ENCODE peak calls at places on chromosome 22, in seven cellular contexts. E is cardiac muscle cell; V is breast epithelium; B is CD8-positive, alpha-beta T cell; X is thoracic aorta; Y is fibroblast of pulmonary artery; A is AG10803. S is an unnamed sample.

GRCh38 chr22:29940526-29940925 is 57.6 kb downstream of the MTMR3 start:
- DNase-seq in E (no peak), V (no peak), B (no peak), X (no peak), Y (no peak), A (no peak), S (no peak)

GRCh38 chr22:47307326-47307725 is 544.9 kb downstream of the TBC1D22A start:
- DNase-seq in E (no peak), V (no peak), B (no peak), X (no peak), Y (peak; percentile 37), A (peak; percentile 59), S (no peak)

GRCh38 chr22:42962295-42963230 is 52.4 kb downstream of the PACSIN2 start:
- DNase-seq in E (no peak), V (no peak), B (no peak), X (no peak), Y (peak; percentile 61), A (peak; percentile 35), S (peak; percentile 73)

GRCh38 chr22:48594016-48594756 is 1233.5 kb downstream of the BRD1 start:
- DNase-seq in E (no peak), V (no peak), B (no peak), X (no peak), Y (no peak), A (no peak), S (no peak)

GRCh38 chr22:27918351-27919221 is 470 bp downstream of the PITPNB start:
- DNase-seq in E (peak; percentile 75), V (peak; percentile 40), B (peak; percentile 20), X (peak; percentile 14), Y (peak; percentile 54), A (peak; percentile 39), S (peak; percentile 52)

GRCh38 chr22:22178992-22179391 is 65.6 kb upstream of the VPREB1 start:
- DNase-seq in E (no peak), V (no peak), B (no peak), X (no peak), Y (no peak), A (no peak), S (no peak)

GRCh38 chr22:24137595-24137994 is 43.7 kb upstream of the SUSD2 start:
- DNase-seq in E (no peak), V (no peak), B (no peak), X (no peak), Y (peak; percentile 74), A (peak; percentile 90), S (peak; percentile 84)

GRCh38 chr22:50400931-50401330 is 57.8 kb downstream of the PPP6R2 start:
- DNase-seq in E (no peak), V (no peak), B (no peak), X (no peak), Y (no peak), A (no peak), S (no peak)

GRCh38 chr22:39173050-39173706 is 20.7 kb upstream of the CBX7 start:
- DNase-seq in E (no peak), V (no peak), B (no peak), X (no peak), Y (no peak), A (no peak), S (no peak)

GRCh38 chr22:17491090-17491489 is 72.2 kb upstream of the SLC25A18 start:
- DNase-seq in E (no peak), V (no peak), B (no peak), X (no peak), Y (no peak), A (no peak), S (no peak)

GRCh38 chr22:45966320-45966891 is 10.6 kb downstream of the WNT7B start:
- DNase-seq in E (no peak), V (no peak), B (no peak), X (no peak), Y (no peak), A (no peak), S (no peak)

GRCh38 chr22:22548349-22548716 is 10.7 kb downstream of the PRAME start:
- DNase-seq in E (no peak), V (no peak), B (no peak), X (no peak), Y (no peak), A (no peak), S (no peak)

GRCh38 chr22:28505416-28506156 is 174.1 kb downstream of the TTC28 start:
- DNase-seq in E (no peak), V (no peak), B (no peak), X (no peak), Y (no peak), A (no peak), S (no peak)

GRCh38 chr22:47406896-47407295 is 644.4 kb downstream of the TBC1D22A start:
- DNase-seq in E (no peak), V (no peak), B (no peak), X (no peak), Y (no peak), A (no peak), S (no peak)

GRCh38 chr22:24225044-24225601 is 19.8 kb downstream of the GGT5 start:
- DNase-seq in E (no peak), V (no peak), B (no peak), X (no peak), Y (no peak), A (no peak), S (no peak)

GRCh38 chr22:23402275-23403151 is 177.6 kb downstream of the IGLL1 start:
- DNase-seq in E (peak; percentile 90), V (peak; percentile 76), B (peak; percentile 21), X (no peak), Y (peak; percentile 53), A (peak; percentile 10), S (peak; percentile 56)

GRCh38 chr22:38738475-38739070 is 17.2 kb downstream of the SUN2 start:
- DNase-seq in E (no peak), V (no peak), B (no peak), X (no peak), Y (no peak), A (no peak), S (no peak)

DNA sequence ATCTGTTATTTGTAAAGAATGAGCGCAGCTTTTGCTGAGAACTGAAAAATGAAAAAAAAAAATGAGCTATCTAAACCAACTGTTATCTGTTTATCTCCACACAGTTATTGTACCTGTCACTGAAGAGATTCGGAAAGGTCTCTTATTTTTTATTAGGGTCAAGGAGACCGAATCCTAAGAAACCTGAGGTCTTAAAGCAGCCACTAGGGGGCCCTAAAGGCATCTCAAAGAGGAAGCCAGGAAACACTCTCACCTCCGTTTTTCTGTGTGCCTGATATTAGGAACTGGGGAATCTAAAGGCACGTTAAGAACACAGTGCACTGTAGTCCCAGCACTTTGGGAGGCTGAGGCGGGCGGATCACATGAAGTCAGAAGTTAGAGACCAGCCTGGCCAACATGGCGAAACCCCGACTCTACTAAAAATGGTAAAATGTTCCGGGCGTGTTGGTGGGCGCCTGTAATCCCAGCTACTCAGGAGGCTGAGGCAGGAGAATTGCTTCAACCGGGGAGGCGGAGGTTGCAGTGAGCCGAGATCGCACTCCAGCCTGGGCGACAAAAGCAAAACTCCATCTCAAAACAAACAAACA is 3.5 kb upstream of the LARGE1 start:
- DNase-seq in E (peak; percentile 90), V (peak; percentile 64), B (no peak), X (peak; percentile 16), Y (peak; percentile 84), A (peak; percentile 74), S (peak; percentile 86)
- H3K4me3 ChIP-seq in E (no peak overlapping the region), V (no peak overlapping the region), B (no peak overlapping the region), X (no peak overlapping the region), Y (no peak overlapping the region), A (no peak overlapping the region), S (no peak overlapping the region)

GRCh38 chr22:35341090-35341874 is 39.6 kb upstream of the HMOX1 start:
- DNase-seq in E (no peak), V (no peak), B (no peak), X (no peak), Y (no peak), A (no peak), S (no peak)
- TF ChIP-seq CTCF in E (no peak), V (no peak), B (no peak), X (no peak), Y (no peak), A (no peak), S (no peak)

GRCh38 chr22:37485714-37486223 is 415 bp downstream of the MFNG start:
- DNase-seq in E (no peak), V (no peak), B (no peak), X (no peak), Y (no peak), A (no peak), S (no peak)

GRCh38 chr22:37485006-37485713 is 1.0 kb downstream of the MFNG start:
- DNase-seq in E (no peak), V (no peak), B (peak; percentile 53), X (no peak), Y (no peak), A (no peak), S (no peak)

GRCh38 chr22:37487129-37487528 is 945 bp upstream of the MFNG start:
- DNase-seq in E (no peak), V (no peak), B (no peak), X (no peak), Y (no peak), A (no peak), S (no peak)

GRCh38 chr22:37487559-37487958 is 1.4 kb upstream of the MFNG start:
- DNase-seq in E (no peak), V (no peak), B (no peak), X (no peak), Y (no peak), A (no peak), S (no peak)

DNA sequence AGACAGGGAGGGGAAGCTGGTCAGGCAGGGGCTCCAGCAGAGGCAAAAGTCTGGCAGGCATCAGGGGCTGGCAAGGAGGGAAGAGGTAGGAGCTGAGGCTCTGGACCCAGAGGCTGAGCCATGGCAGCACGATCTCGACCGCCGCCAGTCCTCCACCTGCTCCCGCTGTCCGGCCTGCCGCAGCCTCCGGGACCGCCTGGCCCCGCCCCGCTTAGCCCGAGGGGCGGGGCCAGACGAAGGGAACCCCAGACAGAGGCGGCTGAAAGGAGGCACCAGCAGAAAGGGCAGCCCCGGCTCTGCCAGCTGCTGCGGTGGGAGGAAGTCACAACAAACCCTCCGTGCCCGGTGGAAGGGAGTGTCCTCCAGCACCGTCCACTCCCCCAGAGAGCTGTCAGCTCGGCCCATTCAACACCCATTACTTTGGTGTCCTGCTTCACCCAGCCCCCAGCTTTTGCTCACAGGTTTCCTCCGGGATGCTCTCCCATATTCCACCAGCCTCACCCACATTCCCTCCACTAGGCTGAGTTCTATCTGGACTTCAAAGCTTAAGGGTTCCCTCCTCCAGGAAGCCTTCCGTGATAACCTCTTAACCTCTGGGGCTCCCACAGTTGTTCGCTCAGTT is at the start of gene MFNG:
- DNase-seq in E (peak; percentile 71), V (peak; percentile 48), B (peak; percentile 63), X (no peak), Y (peak; percentile 34), A (no peak), S (peak; percentile 31)
- H3K4me3 ChIP-seq in E (no peak within 1 kb of the TSS), V (peak within 1 kb of the TSS; percentile 40), B (peak within 1 kb of the TSS; percentile 73), X (peak within 1 kb of the TSS; percentile 63), Y (no peak within 1 kb of the TSS), A (no peak within 1 kb of the TSS), S (no peak within 1 kb of the TSS)

DNA sequence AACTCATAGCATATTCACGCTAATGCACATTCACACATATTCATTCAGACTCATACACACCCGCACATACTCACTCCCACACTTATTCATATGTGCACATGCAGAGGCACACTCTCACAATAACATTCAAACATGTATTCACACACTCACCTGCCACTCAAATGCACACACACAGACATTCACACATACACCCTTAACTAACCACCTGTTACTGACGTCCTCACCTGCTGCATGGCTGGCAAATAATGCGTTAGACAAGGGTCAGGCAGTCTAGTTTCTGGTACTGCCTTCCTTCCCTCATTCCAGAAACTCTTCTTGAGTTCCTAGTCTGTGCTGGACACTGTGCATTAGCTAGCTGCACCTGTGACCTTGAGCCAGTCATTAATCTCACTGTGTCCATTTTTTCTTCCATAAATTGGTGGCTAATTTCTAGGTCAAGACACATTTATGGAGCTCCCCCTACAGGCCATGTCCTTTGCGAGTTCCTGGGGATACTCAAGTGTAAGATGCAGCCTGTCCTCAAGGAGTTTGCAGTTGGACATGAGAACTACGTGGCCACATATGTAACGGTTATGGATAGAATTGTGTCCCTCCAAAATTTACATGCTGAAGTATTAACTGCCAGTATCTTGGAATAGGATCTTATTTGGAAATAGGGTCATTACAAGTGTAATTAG is 34.5 kb upstream of the SEZ6L start:
- DNase-seq in E (no peak), V (no peak), B (no peak), X (no peak), Y (no peak), A (no peak), S (no peak)
- TF ChIP-seq CTCF in E (no peak), V (no peak), B (no peak), X (no peak), Y (no peak), A (no peak), S (no peak)

S was measured in cardiac fibroblast.